ENCODE peak calls at places on chromosomes 7 and 10, in ten cellular contexts. One of them, this sample, is unnamed.

GRCh38 chr7:601573-602340 is 82.1 kb upstream of the PDGFA start:
- DNase-seq in HEK293T: no peak
- DNase-seq in activated CD4-positive, alpha-beta memory T cell treated with anti-CD3 and anti-CD28 coated beads for 36 hours: peak
- DNase-seq in head of caudate nucleus: no peak
- DNase-seq in Caco-2: no peak
- DNase-seq in germinal center: peak
- DNase-seq in RPMI7951: peak
- DNase-seq in CD8-positive, alpha-beta memory T cell: peak
- DNase-seq in T-helper 17 cell: peak
- DNase-seq in frontal cortex: no peak
- DNase-seq in this sample: no peak

GRCh38 chr7:31955641-31956040 is 114.6 kb downstream of the PDE1C start:
- DNase-seq in frontal cortex: no peak
- DNase-seq in activated CD4-positive, alpha-beta memory T cell treated with anti-CD3 and anti-CD28 coated beads for 36 hours: no peak
- DNase-seq in CD8-positive, alpha-beta memory T cell: no peak
- DNase-seq in Caco-2: no peak
- DNase-seq in RPMI7951: no peak
- DNase-seq in HEK293T: no peak
- DNase-seq in head of caudate nucleus: no peak
- DNase-seq in germinal center: no peak
- DNase-seq in T-helper 17 cell: no peak
- DNase-seq in this sample: no peak

GRCh38 chr10:62972103-62972502 is 155.9 kb upstream of the EGR2 start:
- DNase-seq in RPMI7951: peak
- DNase-seq in germinal center: no peak
- DNase-seq in Caco-2: no peak
- DNase-seq in frontal cortex: no peak
- DNase-seq in HEK293T: no peak
- DNase-seq in CD8-positive, alpha-beta memory T cell: no peak
- DNase-seq in head of caudate nucleus: no peak
- DNase-seq in activated CD4-positive, alpha-beta memory T cell treated with anti-CD3 and anti-CD28 coated beads for 36 hours: no peak
- DNase-seq in T-helper 17 cell: no peak
- DNase-seq in this sample: no peak

GRCh38 chr7:47726047-47726726 is 144.3 kb upstream of the TNS3 start:
- DNase-seq in germinal center: no peak
- DNase-seq in HEK293T: no peak
- DNase-seq in activated CD4-positive, alpha-beta memory T cell treated with anti-CD3 and anti-CD28 coated beads for 36 hours: no peak
- DNase-seq in T-helper 17 cell: no peak
- DNase-seq in RPMI7951: no peak
- DNase-seq in CD8-positive, alpha-beta memory T cell: no peak
- DNase-seq in Caco-2: no peak
- DNase-seq in frontal cortex: no peak
- DNase-seq in head of caudate nucleus: no peak
- DNase-seq in this sample: no peak

GRCh38 chr7:46606771-46607170 is 685.7 kb upstream of the IGFBP3 start:
- DNase-seq in head of caudate nucleus: no peak
- DNase-seq in Caco-2: no peak
- DNase-seq in HEK293T: no peak
- DNase-seq in frontal cortex: no peak
- DNase-seq in germinal center: no peak
- DNase-seq in CD8-positive, alpha-beta memory T cell: no peak
- DNase-seq in RPMI7951: no peak
- DNase-seq in activated CD4-positive, alpha-beta memory T cell treated with anti-CD3 and anti-CD28 coated beads for 36 hours: no peak
- DNase-seq in T-helper 17 cell: no peak
- DNase-seq in this sample: no peak

GRCh38 chr10:101617102-101617823 is 29.1 kb downstream of the DPCD start:
- DNase-seq in CD8-positive, alpha-beta memory T cell: no peak
- DNase-seq in activated CD4-positive, alpha-beta memory T cell treated with anti-CD3 and anti-CD28 coated beads for 36 hours: no peak
- DNase-seq in HEK293T: no peak
- DNase-seq in germinal center: peak
- DNase-seq in RPMI7951: no peak
- DNase-seq in Caco-2: no peak
- DNase-seq in head of caudate nucleus: no peak
- DNase-seq in frontal cortex: no peak
- DNase-seq in T-helper 17 cell: no peak
- DNase-seq in this sample: no peak

GRCh38 chr7:2736411-2736914 is 48.5 kb downstream of the AMZ1 start:
- DNase-seq in HEK293T: no peak
- DNase-seq in germinal center: no peak
- DNase-seq in CD8-positive, alpha-beta memory T cell: no peak
- DNase-seq in RPMI7951: no peak
- DNase-seq in Caco-2: peak
- DNase-seq in head of caudate nucleus: no peak
- DNase-seq in frontal cortex: no peak
- DNase-seq in T-helper 17 cell: no peak
- DNase-seq in activated CD4-positive, alpha-beta memory T cell treated with anti-CD3 and anti-CD28 coated beads for 36 hours: peak
- DNase-seq in this sample: no peak

GRCh38 chr10:68105820-68106219 is 3.5 kb upstream of the MYPN start:
- DNase-seq in Caco-2: no peak
- DNase-seq in HEK293T: peak
- DNase-seq in head of caudate nucleus: no peak
- DNase-seq in frontal cortex: no peak
- DNase-seq in activated CD4-positive, alpha-beta memory T cell treated with anti-CD3 and anti-CD28 coated beads for 36 hours: no peak
- DNase-seq in T-helper 17 cell: no peak
- DNase-seq in germinal center: no peak
- DNase-seq in CD8-positive, alpha-beta memory T cell: no peak
- DNase-seq in RPMI7951: peak
- DNase-seq in this sample: no peak

GRCh38 chr7:133255461-133255860 is 2.6 kb downstream of the EXOC4 start:
- DNase-seq in activated CD4-positive, alpha-beta memory T cell treated with anti-CD3 and anti-CD28 coated beads for 36 hours: no peak
- DNase-seq in HEK293T: no peak
- DNase-seq in Caco-2: no peak
- DNase-seq in frontal cortex: no peak
- DNase-seq in T-helper 17 cell: no peak
- DNase-seq in CD8-positive, alpha-beta memory T cell: no peak
- DNase-seq in germinal center: no peak
- DNase-seq in head of caudate nucleus: no peak
- DNase-seq in RPMI7951: no peak
- DNase-seq in this sample: no peak

GRCh38 chr7:106793015-106793651 is 71.9 kb upstream of the PIK3CG start:
- DNase-seq in activated CD4-positive, alpha-beta memory T cell treated with anti-CD3 and anti-CD28 coated beads for 36 hours: no peak
- DNase-seq in Caco-2: no peak
- DNase-seq in RPMI7951: no peak
- DNase-seq in CD8-positive, alpha-beta memory T cell: peak
- DNase-seq in germinal center: peak
- DNase-seq in frontal cortex: peak
- DNase-seq in HEK293T: no peak
- DNase-seq in T-helper 17 cell: no peak
- DNase-seq in head of caudate nucleus: no peak
- DNase-seq in this sample: peak

GRCh38 chr7:105250239-105250638 is 138.5 kb downstream of the SRPK2 start:
- DNase-seq in germinal center: no peak
- DNase-seq in CD8-positive, alpha-beta memory T cell: no peak
- DNase-seq in HEK293T: no peak
- DNase-seq in frontal cortex: no peak
- DNase-seq in RPMI7951: no peak
- DNase-seq in T-helper 17 cell: no peak
- DNase-seq in activated CD4-positive, alpha-beta memory T cell treated with anti-CD3 and anti-CD28 coated beads for 36 hours: no peak
- DNase-seq in head of caudate nucleus: no peak
- DNase-seq in Caco-2: no peak
- DNase-seq in this sample: no peak

GRCh38 chr7:102836206-102836938 is 76.4 kb upstream of the LRRC17 start:
- DNase-seq in frontal cortex: no peak
- DNase-seq in head of caudate nucleus: no peak
- DNase-seq in CD8-positive, alpha-beta memory T cell: no peak
- DNase-seq in RPMI7951: peak
- DNase-seq in activated CD4-positive, alpha-beta memory T cell treated with anti-CD3 and anti-CD28 coated beads for 36 hours: no peak
- DNase-seq in germinal center: no peak
- DNase-seq in T-helper 17 cell: no peak
- DNase-seq in Caco-2: no peak
- DNase-seq in HEK293T: no peak
- DNase-seq in this sample: no peak

GRCh38 chr7:159078193-159078910 is 66.3 kb downstream of the VIPR2 start:
- DNase-seq in activated CD4-positive, alpha-beta memory T cell treated with anti-CD3 and anti-CD28 coated beads for 36 hours: no peak
- DNase-seq in Caco-2: no peak
- DNase-seq in RPMI7951: no peak
- DNase-seq in head of caudate nucleus: no peak
- DNase-seq in T-helper 17 cell: no peak
- DNase-seq in germinal center: no peak
- DNase-seq in HEK293T: no peak
- DNase-seq in frontal cortex: no peak
- DNase-seq in CD8-positive, alpha-beta memory T cell: no peak
- DNase-seq in this sample: no peak

GRCh38 chr10:96831200-96831866 is 765 bp upstream of the LCOR start:
- DNase-seq in Caco-2: no peak
- DNase-seq in activated CD4-positive, alpha-beta memory T cell treated with anti-CD3 and anti-CD28 coated beads for 36 hours: no peak
- DNase-seq in HEK293T: no peak
- DNase-seq in T-helper 17 cell: no peak
- DNase-seq in germinal center: no peak
- DNase-seq in head of caudate nucleus: no peak
- DNase-seq in RPMI7951: no peak
- DNase-seq in CD8-positive, alpha-beta memory T cell: no peak
- DNase-seq in frontal cortex: no peak
- DNase-seq in this sample: no peak

GRCh38 chr10:132698761-132699391 is 87.1 kb downstream of the NKX6-2 start:
- DNase-seq in Caco-2: peak
- DNase-seq in germinal center: no peak
- DNase-seq in activated CD4-positive, alpha-beta memory T cell treated with anti-CD3 and anti-CD28 coated beads for 36 hours: no peak
- DNase-seq in frontal cortex: no peak
- DNase-seq in HEK293T: no peak
- DNase-seq in CD8-positive, alpha-beta memory T cell: no peak
- DNase-seq in RPMI7951: no peak
- DNase-seq in head of caudate nucleus: no peak
- DNase-seq in T-helper 17 cell: no peak
- DNase-seq in this sample: no peak

GRCh38 chr7:156612930-156613329 is 27.6 kb upstream of the RNF32 start:
- DNase-seq in T-helper 17 cell: peak
- DNase-seq in HEK293T: no peak
- DNase-seq in head of caudate nucleus: no peak
- DNase-seq in CD8-positive, alpha-beta memory T cell: peak
- DNase-seq in germinal center: no peak
- DNase-seq in Caco-2: no peak
- DNase-seq in RPMI7951: no peak
- DNase-seq in frontal cortex: no peak
- DNase-seq in activated CD4-positive, alpha-beta memory T cell treated with anti-CD3 and anti-CD28 coated beads for 36 hours: peak
- DNase-seq in this sample: no peak

GRCh38 chr7:93298671-93299070 is 66.5 kb downstream of the VPS50 start:
- DNase-seq in activated CD4-positive, alpha-beta memory T cell treated with anti-CD3 and anti-CD28 coated beads for 36 hours: no peak
- DNase-seq in T-helper 17 cell: no peak
- DNase-seq in Caco-2: no peak
- DNase-seq in frontal cortex: no peak
- DNase-seq in CD8-positive, alpha-beta memory T cell: no peak
- DNase-seq in head of caudate nucleus: no peak
- DNase-seq in germinal center: no peak
- DNase-seq in HEK293T: no peak
- DNase-seq in RPMI7951: no peak
- DNase-seq in this sample: no peak

GRCh38 chr7:158585721-158586498 is 1.7 kb downstream of the PTPRN2 start:
- DNase-seq in Caco-2: peak
- DNase-seq in activated CD4-positive, alpha-beta memory T cell treated with anti-CD3 and anti-CD28 coated beads for 36 hours: no peak
- DNase-seq in CD8-positive, alpha-beta memory T cell: no peak
- DNase-seq in frontal cortex: no peak
- DNase-seq in T-helper 17 cell: no peak
- DNase-seq in RPMI7951: no peak
- DNase-seq in germinal center: no peak
- DNase-seq in HEK293T: no peak
- DNase-seq in head of caudate nucleus: no peak
- DNase-seq in this sample: no peak

GRCh38 chr10:78571286-78571685 is 497.5 kb upstream of the ZMIZ1 start:
- DNase-seq in HEK293T: no peak
- DNase-seq in head of caudate nucleus: no peak
- DNase-seq in T-helper 17 cell: no peak
- DNase-seq in RPMI7951: no peak
- DNase-seq in Caco-2: no peak
- DNase-seq in activated CD4-positive, alpha-beta memory T cell treated with anti-CD3 and anti-CD28 coated beads for 36 hours: no peak
- DNase-seq in germinal center: no peak
- DNase-seq in CD8-positive, alpha-beta memory T cell: no peak
- DNase-seq in frontal cortex: no peak
- DNase-seq in this sample: no peak

GRCh38 chr7:36668080-36668479 is 56.2 kb downstream of the AOAH start:
- DNase-seq in RPMI7951: no peak
- DNase-seq in HEK293T: no peak
- DNase-seq in frontal cortex: no peak
- DNase-seq in Caco-2: no peak
- DNase-seq in germinal center: no peak
- DNase-seq in CD8-positive, alpha-beta memory T cell: no peak
- DNase-seq in head of caudate nucleus: no peak
- DNase-seq in T-helper 17 cell: no peak
- DNase-seq in activated CD4-positive, alpha-beta memory T cell treated with anti-CD3 and anti-CD28 coated beads for 36 hours: no peak
- DNase-seq in this sample: no peak

GRCh38 chr10:77711683-77712049 is 74.1 kb upstream of the KCNMA1 start:
- DNase-seq in T-helper 17 cell: no peak
- DNase-seq in Caco-2: no peak
- DNase-seq in frontal cortex: no peak
- DNase-seq in germinal center: no peak
- DNase-seq in head of caudate nucleus: no peak
- DNase-seq in HEK293T: no peak
- DNase-seq in activated CD4-positive, alpha-beta memory T cell treated with anti-CD3 and anti-CD28 coated beads for 36 hours: no peak
- DNase-seq in RPMI7951: no peak
- DNase-seq in CD8-positive, alpha-beta memory T cell: no peak
- DNase-seq in this sample: no peak

This sample was measured in HAP-1.